ENCODE peak calls at places on chromosome 13, in ten cellular contexts. R is mammary epithelial cell, D is fibroblast of lung, Z is SK-N-SH, O is IMR-90, N is DND-41, G is mesendoderm, H is colonic mucosa, V is neuronal stem cell, Q is PC-3. F is an unnamed sample.

GRCh38 chr13:76837811-76838210 is 48.4 kb downstream of the KCTD12 start:
- DNase-seq in R (no peak), D (no peak), Z (no peak), O (peak), N (no peak), G (no peak), H (no peak), V (no peak), Q (no peak), F (no peak)

GRCh38 chr13:26500618-26501320 is 56.7 kb upstream of the WASF3 start:
- DNase-seq in R (no peak), D (no peak), Z (no peak), O (no peak), N (peak), G (no peak), H (no peak), V (no peak), Q (no peak), F (no peak)

GRCh38 chr13:49052801-49053200 is 77.1 kb downstream of the FNDC3A start:
- DNase-seq in R (peak), D (peak), Z (no peak), O (peak), N (no peak), G (no peak), H (no peak), V (no peak), Q (no peak), F (no peak)

GRCh38 chr13:54591540-54591939 is 1562.9 kb downstream of the OLFM4 start:
- DNase-seq in R (no peak), D (no peak), Z (no peak), O (no peak), N (no peak), G (no peak), H (no peak), V (no peak), Q (no peak), F (no peak)

GRCh38 chr13:113903361-113903760 is 39.5 kb upstream of the GAS6 start:
- DNase-seq in R (no peak), D (peak), Z (no peak), O (peak), N (no peak), G (no peak), H (peak), V (no peak), Q (no peak), F (no peak)

GRCh38 chr13:92379371-92379770 is 847.2 kb upstream of the GPC6 start:
- DNase-seq in R (no peak), D (no peak), Z (no peak), O (no peak), N (no peak), G (no peak), H (no peak), V (no peak), Q (no peak), F (no peak)

GRCh38 chr13:94173312-94173854 is 306.1 kb downstream of the DCT start:
- DNase-seq in R (no peak), D (peak), Z (no peak), O (peak), N (no peak), G (no peak), H (no peak), V (no peak), Q (no peak), F (no peak)

GRCh38 chr13:36673838-36674326 is at the start of gene SERTM1:
- DNase-seq in R (peak), D (peak), Z (peak), O (no peak), N (no peak), G (peak), H (no peak), V (peak), Q (no peak), F (no peak)

GRCh38 chr13:74080762-74081161 is 53.4 kb downstream of the KLF12 start:
- DNase-seq in R (no peak), D (no peak), Z (no peak), O (no peak), N (no peak), G (peak), H (no peak), V (no peak), Q (no peak), F (no peak)

GRCh38 chr13:113453962-113454361 is 674 bp upstream of the ADPRHL1 start:
- DNase-seq in R (no peak), D (peak), Z (peak), O (no peak), N (no peak), G (no peak), H (no peak), V (no peak), Q (no peak), F (peak)

GRCh38 chr13:35953537-35954206 is 177.5 kb downstream of the DCLK1 start:
- DNase-seq in R (peak), D (peak), Z (peak), O (peak), N (no peak), G (peak), H (peak), V (peak), Q (peak), F (peak)

GRCh38 chr13:32426191-32426980 is 1.5 kb downstream of the N4BP2L1 start:
- DNase-seq in R (no peak), D (no peak), Z (no peak), O (no peak), N (peak), G (no peak), H (peak), V (no peak), Q (no peak), F (no peak)

GRCh38 chr13:51523082-51523518 is 61.2 kb upstream of the WDFY2 start:
- DNase-seq in R (peak), D (peak), Z (peak), O (peak), N (peak), G (peak), H (no peak), V (no peak), Q (peak), F (no peak)

GRCh38 chr13:51258612-51259358 is 36.6 kb downstream of the FAM124A start:
- DNase-seq in R (no peak), D (no peak), Z (no peak), O (no peak), N (no peak), G (peak), H (no peak), V (no peak), Q (no peak), F (no peak)

GRCh38 chr13:61608138-61608537 is 192.5 kb upstream of the PCDH20 start:
- DNase-seq in R (no peak), D (no peak), Z (no peak), O (no peak), N (no peak), G (peak), H (no peak), V (no peak), Q (no peak), F (no peak)

GRCh38 chr13:26508885-26509284 is 48.6 kb upstream of the WASF3 start:
- DNase-seq in R (peak), D (peak), Z (no peak), O (peak), N (no peak), G (no peak), H (peak), V (no peak), Q (peak), F (no peak)

GRCh38 chr13:113922412-113923118 is 51.3 kb downstream of the C13orf46 start:
- DNase-seq in R (no peak), D (no peak), Z (no peak), O (no peak), N (no peak), G (no peak), H (no peak), V (no peak), Q (no peak), F (no peak)

GRCh38 chr13:113442354-113442984 is 10.8 kb downstream of the ADPRHL1 start:
- DNase-seq in R (no peak), D (no peak), Z (no peak), O (no peak), N (no peak), G (no peak), H (no peak), V (no peak), Q (no peak), F (no peak)

GRCh38 chr13:25203256-25203794 is 31.2 kb upstream of the AMER2 start:
- DNase-seq in R (no peak), D (no peak), Z (no peak), O (no peak), N (no peak), G (peak), H (no peak), V (no peak), Q (no peak), F (no peak)

GRCh38 chr13:110137677-110138008 is 169.3 kb downstream of the COL4A1 start:
- DNase-seq in R (no peak), D (no peak), Z (peak), O (no peak), N (peak), G (no peak), H (peak), V (no peak), Q (peak), F (peak)

GRCh38 chr13:35549481-35549880 is 73.0 kb upstream of the MAB21L1 start:
- DNase-seq in R (peak), D (peak), Z (no peak), O (peak), N (no peak), G (peak), H (no peak), V (no peak), Q (peak), F (no peak)

GRCh38 chr13:101514695-101515275 is 62.3 kb downstream of the ITGBL1 start:
- DNase-seq in R (peak), D (peak), Z (peak), O (peak), N (peak), G (peak), H (peak), V (peak), Q (peak), F (peak)

GRCh38 chr13:39578821-39579291 is 24.1 kb downstream of the LHFPL6 start:
- DNase-seq in R (no peak), D (no peak), Z (no peak), O (no peak), N (no peak), G (no peak), H (no peak), V (no peak), Q (no peak), F (no peak)

GRCh38 chr13:79779761-79780160 is 298.8 kb downstream of the NDFIP2 start:
- DNase-seq in R (peak), D (peak), Z (no peak), O (peak), N (no peak), G (peak), H (peak), V (peak), Q (peak), F (no peak)

GRCh38 chr13:24625870-24626419 is 54.3 kb upstream of the ATP12A start:
- DNase-seq in R (no peak), D (no peak), Z (no peak), O (no peak), N (no peak), G (no peak), H (peak), V (no peak), Q (no peak), F (no peak)

GRCh38 chr13:22427783-22428182 is 753.0 kb upstream of the SGCG start:
- DNase-seq in R (no peak), D (no peak), Z (no peak), O (no peak), N (no peak), G (no peak), H (no peak), V (no peak), Q (no peak), F (no peak)

DNA sequence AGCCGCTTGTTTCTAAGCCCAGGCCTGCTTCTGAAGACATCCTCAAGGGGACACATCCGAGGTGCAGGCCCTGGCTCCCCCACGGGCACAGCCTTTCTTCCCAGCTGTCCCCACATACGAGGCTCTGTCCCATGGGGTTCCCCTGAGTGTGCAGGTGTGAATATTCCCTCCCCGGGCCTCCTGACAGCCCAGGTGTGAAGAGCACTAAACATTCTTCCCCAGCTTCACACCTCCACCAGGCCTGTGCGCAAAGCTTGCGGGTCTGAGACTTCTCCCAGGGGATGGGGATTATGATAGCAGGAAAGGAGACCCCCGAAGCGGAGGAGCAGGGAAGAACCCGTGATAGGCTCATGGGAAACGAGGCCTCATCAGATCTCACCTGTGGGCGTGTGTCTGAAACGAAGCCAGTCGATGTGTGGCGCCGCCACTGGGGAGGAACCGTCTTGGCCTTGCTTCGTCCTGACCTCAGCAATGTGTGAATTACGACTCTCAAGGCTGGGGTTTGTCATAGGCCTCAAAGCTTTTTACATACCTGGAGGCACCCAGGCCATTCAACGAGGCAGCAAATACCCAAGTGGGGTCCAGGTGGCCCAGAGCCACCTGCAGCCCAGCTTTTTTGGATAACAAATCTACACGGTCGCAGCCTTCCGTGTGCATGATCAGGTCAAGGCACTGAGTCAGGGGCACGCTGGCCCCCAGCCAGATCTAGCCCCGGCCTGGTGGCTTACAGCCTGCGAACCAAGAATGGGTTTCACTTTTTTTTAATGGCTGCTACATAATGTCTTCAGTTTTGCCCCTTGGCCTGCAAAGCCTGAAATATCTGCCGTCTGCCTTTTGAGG is 134.3 kb downstream of the STK24 start:
- DNase-seq in R (no peak), D (no peak), Z (no peak), O (no peak), N (no peak), G (no peak), H (no peak), V (no peak), Q (no peak), F (no peak)
- H3K9ac ChIP-seq in R (no peak), D (no peak), Z (no peak), O (no peak), N (no peak), G (no peak), H (no peak), V (no peak), Q (no peak), F (no peak)

GRCh38 chr13:86282450-86282849 is 483.2 kb upstream of the SLITRK6 start:
- DNase-seq in R (no peak), D (peak), Z (no peak), O (no peak), N (no peak), G (no peak), H (no peak), V (peak), Q (peak), F (no peak)
- H3K9ac ChIP-seq in R (no peak), D (no peak), Z (no peak), O (no peak), N (no peak), G (no peak), H (no peak), V (no peak), Q (no peak), F (no peak)

DNA sequence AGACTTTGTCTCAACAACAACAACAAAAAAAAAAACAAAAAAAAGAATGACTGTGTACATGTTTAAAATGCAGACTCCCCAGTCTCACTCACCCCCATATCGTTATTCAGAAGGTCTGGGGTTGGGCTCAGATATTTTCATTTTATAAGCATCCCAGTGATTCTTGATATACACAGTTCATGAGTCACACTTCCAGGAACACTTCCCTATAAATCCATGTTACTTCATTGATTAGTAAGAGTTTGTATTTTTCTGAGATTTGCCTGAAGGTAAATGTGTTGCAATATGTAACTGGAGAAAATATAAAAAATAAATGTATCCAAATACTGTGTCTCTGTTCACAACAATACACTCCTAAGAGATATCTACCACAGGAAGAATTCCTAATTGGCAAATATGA is 6.7 kb upstream of the PDX1 start:
- DNase-seq in R (no peak), D (no peak), Z (no peak), O (no peak), N (no peak), G (no peak), H (no peak), V (no peak), Q (peak), F (no peak)
- H3K9ac ChIP-seq in R (no peak), D (no peak), Z (no peak), O (no peak), N (no peak), G (no peak), H (no peak), V (no peak), Q (no peak), F (no peak)

GRCh38 chr13:30802501-30802900 is 67.2 kb downstream of the ALOX5AP start:
- DNase-seq in R (no peak), D (no peak), Z (no peak), O (no peak), N (no peak), G (no peak), H (no peak), V (no peak), Q (no peak), F (no peak)
- H3K9ac ChIP-seq in R (no peak), D (no peak), Z (no peak), O (no peak), N (no peak), G (no peak), H (no peak), V (no peak), Q (no peak), F (peak)

GRCh38 chr13:46659413-46660065 is 106.6 kb downstream of the LRCH1 start:
- DNase-seq in R (no peak), D (no peak), Z (no peak), O (no peak), N (no peak), G (no peak), H (peak), V (no peak), Q (no peak), F (no peak)

GRCh38 chr13:46660408-46660807 is 107.4 kb downstream of the LRCH1 start:
- DNase-seq in R (no peak), D (no peak), Z (no peak), O (no peak), N (no peak), G (no peak), H (no peak), V (no peak), Q (no peak), F (no peak)

GRCh38 chr13:46656786-46657185 is 103.8 kb downstream of the LRCH1 start:
- DNase-seq in R (no peak), D (no peak), Z (no peak), O (no peak), N (no peak), G (no peak), H (no peak), V (no peak), Q (no peak), F (no peak)

GRCh38 chr13:46654956-46655726 is 102.2 kb downstream of the LRCH1 start:
- DNase-seq in R (no peak), D (no peak), Z (no peak), O (no peak), N (no peak), G (no peak), H (no peak), V (no peak), Q (no peak), F (peak)

GRCh38 chr13:46655727-46656180 is 102.8 kb downstream of the LRCH1 start:
- DNase-seq in R (peak), D (peak), Z (no peak), O (no peak), N (no peak), G (peak), H (peak), V (peak), Q (no peak), F (no peak)
- H3K9ac ChIP-seq in R (no peak), D (no peak), Z (no peak), O (peak), N (no peak), G (no peak), H (no peak), V (no peak), Q (no peak), F (no peak)

GRCh38 chr13:111846396-111847174 is 220.4 kb upstream of the SOX1 start:
- DNase-seq in R (no peak), D (no peak), Z (no peak), O (no peak), N (no peak), G (peak), H (no peak), V (no peak), Q (no peak), F (no peak)
- H3K9ac ChIP-seq in R (no peak), D (no peak), Z (no peak), O (no peak), N (no peak), G (peak), H (no peak), V (no peak), Q (no peak), F (no peak)

GRCh38 chr13:66635526-66635925 is 594.6 kb downstream of the PCDH9 start:
- DNase-seq in R (peak), D (peak), Z (no peak), O (peak), N (no peak), G (no peak), H (no peak), V (no peak), Q (peak), F (no peak)
- H3K9ac ChIP-seq in R (no peak), D (no peak), Z (peak), O (peak), N (no peak), G (no peak), H (no peak), V (no peak), Q (no peak), F (no peak)

DNA sequence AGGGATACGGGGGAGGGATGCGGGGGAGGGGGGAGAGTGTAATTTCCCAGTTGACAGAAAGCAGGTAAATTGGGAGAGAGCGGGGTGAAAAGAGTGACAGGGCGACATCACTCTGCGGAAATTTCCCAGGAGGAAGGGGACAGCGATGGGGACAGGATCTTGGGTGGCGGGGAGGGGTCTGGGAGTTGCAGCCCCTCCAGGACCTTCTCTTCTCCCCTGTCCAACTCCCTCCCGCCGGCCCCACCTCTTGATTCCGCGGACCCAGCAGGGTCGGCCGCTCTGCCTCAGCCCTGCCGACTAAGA is 107.9 kb upstream of the DOCK9 start:
- DNase-seq in R (no peak), D (no peak), Z (no peak), O (no peak), N (no peak), G (no peak), H (no peak), V (no peak), Q (no peak), F (no peak)
- H3K9ac ChIP-seq in R (no peak), D (peak), Z (peak), O (no peak), N (peak), G (peak), H (peak), V (peak), Q (peak), F (no peak)

F was measured in SK-N-MC.